ENCODE peak calls at places on chromosomes 6 and 20, in nine cellular contexts. C is mesothelial cell of epicardium, J is neural crest cell, L is SK-N-SH, O is astrocyte, U is pancreas, Y is IMR-90, S is progenitor cell of endocrine pancreas, D is RWPE2. A is an unnamed sample.

GRCh38 chr6:7425808-7426190 is 36.2 kb downstream of the RIOK1 start:
- DNase-seq in O (no peak), L (no peak), D (no peak), C (no peak), Y (no peak), S (no peak), U (no peak), J (no peak), A (no peak)

GRCh38 chr6:29967379-29968010 is 25.2 kb downstream of the HLA-A start:
- DNase-seq in O (peak), Y (no peak), S (no peak), J (no peak), C (no peak), U (peak), L (no peak), D (no peak), A (no peak)

GRCh38 chr20:62668441-62669027 is 26.2 kb downstream of the SLCO4A1 start:
- DNase-seq in S (peak), J (peak), C (peak), O (peak), L (peak), D (no peak), Y (peak), U (peak), A (no peak)

GRCh38 chr20:1417273-1417672 is 24.4 kb upstream of the FKBP1A start:
- DNase-seq in U (no peak), J (no peak), C (no peak), S (no peak), Y (peak), D (no peak), L (no peak), O (peak), A (no peak)

GRCh38 chr6:101085327-101085726 is 204.2 kb upstream of the ASCC3 start:
- DNase-seq in O (peak), U (no peak), Y (no peak), J (no peak), L (no peak), S (no peak), C (no peak), D (no peak), A (no peak)

GRCh38 chr6:19830171-19830570 is 7.0 kb upstream of the ID4 start:
- DNase-seq in O (peak), S (no peak), D (no peak), L (no peak), J (no peak), Y (peak), U (no peak), C (no peak), A (no peak)

GRCh38 chr6:145142958-145143357 is 592.4 kb downstream of the EPM2A start:
- DNase-seq in U (no peak), Y (no peak), C (no peak), S (no peak), O (no peak), J (no peak), L (no peak), D (no peak), A (no peak)

GRCh38 chr20:10611357-10611756 is 62.4 kb downstream of the JAG1 start:
- DNase-seq in D (no peak), L (peak), U (peak), C (no peak), O (no peak), J (no peak), Y (peak), S (no peak), A (no peak)

GRCh38 chr20:53623454-53624206 is 30.0 kb upstream of the ZNF217 start:
- DNase-seq in D (peak), Y (peak), O (peak), S (no peak), C (no peak), J (peak), U (peak), L (peak), A (peak)

GRCh38 chr20:10322073-10323012 is 103.7 kb downstream of the SNAP25 start:
- DNase-seq in O (peak), S (no peak), U (no peak), D (no peak), L (peak), C (no peak), Y (no peak), J (no peak), A (no peak)

GRCh38 chr6:73803562-73804221 is 107.7 kb downstream of the CD109 start:
- DNase-seq in C (no peak), S (no peak), D (no peak), L (peak), Y (peak), U (no peak), J (peak), O (peak), A (no peak)

GRCh38 chr6:89492025-89492640 is 59.2 kb downstream of the ANKRD6 start:
- DNase-seq in J (no peak), O (no peak), U (no peak), Y (no peak), C (no peak), D (no peak), S (no peak), L (no peak), A (no peak)

GRCh38 chr6:166413491-166413951 is 30.8 kb upstream of the MPC1 start:
- DNase-seq in O (no peak), D (no peak), S (no peak), U (no peak), L (no peak), Y (no peak), C (no peak), J (no peak), A (no peak)

GRCh38 chr20:61370841-61371303 is 118.8 kb downstream of the CDH4 start:
- DNase-seq in O (no peak), Y (no peak), S (no peak), D (peak), J (peak), U (no peak), C (no peak), L (peak), A (no peak)

GRCh38 chr6:39400026-39400425 is 77.5 kb upstream of the KCNK16 start:
- DNase-seq in S (no peak), Y (no peak), L (no peak), C (no peak), D (no peak), U (no peak), J (no peak), O (no peak), A (no peak)

GRCh38 chr6:137342607-137343186 is 123.5 kb upstream of the IFNGR1 start:
- DNase-seq in Y (no peak), U (no peak), C (no peak), O (no peak), J (no peak), L (peak), S (no peak), D (no peak), A (no peak)

GRCh38 chr6:137339929-137340559 is 120.9 kb upstream of the IFNGR1 start:
- DNase-seq in L (no peak), J (no peak), Y (no peak), S (no peak), D (no peak), U (no peak), O (peak), C (no peak), A (no peak)

GRCh38 chr6:137341721-137342195 is 122.6 kb upstream of the IFNGR1 start:
- DNase-seq in O (no peak), U (peak), L (peak), C (no peak), S (no peak), Y (no peak), D (no peak), J (no peak), A (no peak)
- TF ChIP-seq CTCF in O (no peak), U (no peak), L (peak), C (no peak), S (no peak), Y (peak), D (peak), J (no peak), A (peak)

DNA sequence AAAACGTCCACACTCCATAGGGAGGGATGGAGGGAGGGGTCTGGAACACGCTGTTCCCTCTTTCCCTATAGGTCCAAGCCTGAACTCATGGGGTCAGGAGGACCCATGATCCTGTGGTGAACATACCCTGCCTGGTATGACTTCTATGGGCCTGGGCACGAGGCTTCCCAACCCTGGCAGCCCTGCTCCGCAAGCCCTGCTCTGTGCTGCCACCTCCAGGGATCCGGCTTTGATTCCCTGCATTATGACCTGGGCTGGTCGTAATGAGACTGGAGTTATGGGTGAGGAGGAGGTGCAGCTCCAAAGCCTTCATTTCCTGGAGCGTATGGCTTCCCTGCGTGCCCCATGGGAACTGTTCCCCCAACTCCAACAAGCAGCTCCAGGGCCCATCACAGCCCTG is 54.9 kb downstream of the CDH22 start:
- DNase-seq in C (no peak), Y (no peak), S (no peak), O (no peak), D (no peak), L (peak), U (no peak), J (no peak), A (no peak)
- TF ChIP-seq CTCF in C (no peak), Y (no peak), S (no peak), O (no peak), D (peak), L (peak), U (no peak), J (peak), A (peak)

GRCh38 chr6:3292431-3293197 is 33.9 kb downstream of the PSMG4 start:
- DNase-seq in O (no peak), Y (no peak), L (no peak), J (no peak), D (no peak), U (no peak), C (no peak), S (no peak), A (peak)
- TF ChIP-seq CTCF in O (no peak), Y (no peak), L (no peak), J (no peak), D (no peak), U (no peak), C (no peak), S (no peak), A (no peak)

GRCh38 chr20:51378171-51378928 is 164.2 kb downstream of the NFATC2 start:
- DNase-seq in D (peak), S (no peak), C (no peak), U (no peak), O (no peak), J (no peak), L (no peak), Y (no peak), A (no peak)
- TF ChIP-seq CTCF in D (no peak), S (peak), C (no peak), U (no peak), O (no peak), J (peak), L (peak), Y (peak), A (peak)

GRCh38 chr6:26464416-26465131 is 6.8 kb downstream of the BTN2A1 start:
- DNase-seq in J (no peak), D (no peak), Y (no peak), O (no peak), S (no peak), U (no peak), L (no peak), C (no peak), A (no peak)
- TF ChIP-seq CTCF in J (no peak), D (no peak), Y (no peak), O (no peak), S (no peak), U (no peak), L (no peak), C (no peak), A (no peak)

DNA sequence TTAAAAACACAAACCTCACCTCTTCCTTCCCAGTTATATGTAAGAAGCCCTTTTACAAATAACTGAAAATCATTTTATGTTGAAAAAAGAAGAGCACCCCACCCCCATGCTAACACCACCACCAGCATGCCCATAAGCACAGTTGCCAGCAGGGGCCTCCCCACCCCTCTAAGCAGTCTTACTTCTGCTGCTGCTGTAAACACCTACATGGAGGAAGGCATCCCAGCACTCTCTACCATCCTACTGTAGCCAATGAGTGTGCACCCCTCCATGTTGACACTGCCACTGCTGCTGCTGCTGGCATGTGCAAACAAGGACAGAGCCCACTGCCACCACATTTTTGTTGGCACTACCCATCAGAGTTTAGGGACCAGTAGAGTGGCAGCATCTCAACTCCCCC is 49.6 kb upstream of the PHIP start:
- DNase-seq in C (no peak), S (no peak), J (no peak), O (no peak), U (no peak), D (no peak), Y (no peak), L (no peak), A (no peak)
- TF ChIP-seq CTCF in C (no peak), S (peak), J (no peak), O (no peak), U (no peak), D (peak), Y (no peak), L (no peak), A (no peak)

DNA sequence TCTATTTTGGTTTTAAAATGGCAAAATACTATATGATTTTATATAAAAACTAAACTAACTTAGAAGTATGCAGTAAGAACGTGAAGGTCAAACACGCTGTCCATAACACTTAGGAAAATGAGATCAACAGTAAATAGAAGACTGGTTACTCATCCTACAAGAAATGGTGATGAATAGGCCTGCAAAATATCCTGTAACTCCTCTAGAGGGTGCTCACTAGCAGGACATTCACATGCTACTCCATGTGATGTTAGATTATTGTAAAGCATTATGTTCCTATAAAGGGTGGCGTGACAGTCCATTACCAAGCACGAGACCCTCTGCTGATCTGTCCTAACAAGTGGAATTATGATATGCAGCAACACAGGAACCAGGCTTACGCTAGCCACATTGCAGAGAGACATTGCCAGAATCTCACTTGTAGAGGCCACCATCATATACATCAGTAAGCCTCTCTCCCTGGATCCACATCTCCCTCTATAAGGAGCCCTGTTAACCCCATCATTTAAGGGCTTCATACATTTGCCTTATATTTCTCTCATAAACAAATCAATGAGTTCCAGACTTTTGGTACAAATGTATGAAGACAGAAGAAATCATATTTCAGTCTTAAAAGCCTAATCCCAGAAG is 18.0 kb upstream of the DEFB129 start:
- DNase-seq in Y (peak), L (peak), D (no peak), O (peak), S (no peak), C (no peak), U (no peak), J (no peak), A (no peak)
- TF ChIP-seq CTCF in Y (peak), L (peak), D (peak), O (peak), S (peak), C (peak), U (peak), J (peak), A (peak)

DNA sequence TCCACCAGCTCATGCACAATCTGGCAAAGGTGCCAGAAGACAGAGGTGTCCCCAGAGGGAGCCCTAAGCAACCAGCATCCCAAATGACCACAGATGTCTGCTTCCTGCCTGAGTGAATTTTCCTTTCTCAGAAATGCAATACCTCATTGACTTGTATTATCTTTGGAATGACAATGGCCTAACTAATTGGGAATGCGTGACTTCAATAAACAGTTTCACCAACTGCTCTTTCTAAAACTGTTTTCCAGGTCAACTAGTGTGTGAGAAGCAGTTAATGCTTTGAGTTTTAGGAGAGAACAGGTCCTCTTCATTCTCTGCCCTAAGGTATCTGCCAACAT is 108.9 kb upstream of the SNX9 start:
- DNase-seq in J (no peak), S (no peak), C (no peak), D (no peak), O (peak), U (no peak), L (no peak), Y (peak), A (no peak)
- TF ChIP-seq CTCF in J (no peak), S (no peak), C (no peak), D (no peak), O (no peak), U (no peak), L (no peak), Y (peak), A (no peak)

A was measured in chondrocyte.